ENCODE peak calls at places on chromosomes 4 and X, in eight cellular contexts. L, H, Y, Z, V, I, N and R are unnamed samples.

GRCh38 chr4:119735136-119735770 is 106.6 kb upstream of the PDE5A start:
- DNase-seq in I (no peak), Y (peak; percentile 52), N (peak; percentile 98), Z (no peak), V (no peak), L (no peak), H (no peak), R (no peak)

GRCh38 chrX:112513154-112513553 is 166.6 kb downstream of the LHFPL1 start:
- DNase-seq in N (no peak), V (no peak), Y (peak; percentile 59), I (no peak), H (peak; percentile 7), L (no peak), Z (no peak), R (no peak)

GRCh38 chr4:41256131-41256739 is 493 bp upstream of the UCHL1 start:
- DNase-seq in Z (no peak), L (no peak), Y (no peak), H (peak; percentile 17), V (no peak), I (no peak), N (peak; percentile 70), R (no peak)

GRCh38 chr4:18980516-18981233 is 959.1 kb upstream of the LCORL start:
- DNase-seq in Z (no peak), V (no peak), Y (peak; percentile 1), N (no peak), I (no peak), L (no peak), H (no peak), R (no peak)

GRCh38 chrX:83759872-83760271 is 101.1 kb upstream of the CYLC1 start:
- DNase-seq in N (no peak), H (no peak), I (peak; percentile 0), Z (no peak), V (peak; percentile 10), Y (peak; percentile 76), L (no peak), R (no peak)

GRCh38 chrX:118272237-118272636 is 73.7 kb upstream of the WDR44 start:
- DNase-seq in Z (no peak), L (no peak), I (no peak), Y (peak; percentile 42), H (no peak), N (peak; percentile 0), V (no peak), R (no peak)

GRCh38 chr4:40629401-40630334 is at the start of gene RBM47:
- DNase-seq in I (no peak), N (peak; percentile 58), H (peak; percentile 83), Z (peak; percentile 56), V (peak; percentile 67), L (peak; percentile 60), Y (peak; percentile 91), R (no peak)

GRCh38 chr4:10582059-10582686 is 102.4 kb downstream of the CLNK start:
- DNase-seq in H (no peak), Y (peak; percentile 69), V (peak; percentile 27), I (no peak), Z (peak; percentile 48), N (peak; percentile 66), L (peak; percentile 7), R (no peak)

GRCh38 chr4:114980932-114981693 is 132.3 kb downstream of the NDST4 start:
- DNase-seq in V (no peak), Z (no peak), I (no peak), H (no peak), L (no peak), Y (no peak), N (no peak), R (no peak)

GRCh38 chr4:54225671-54226398 is 3.3 kb upstream of the PDGFRA start:
- DNase-seq in N (peak; percentile 29), V (peak; percentile 41), I (no peak), H (peak; percentile 17), Y (no peak), L (peak; percentile 9), Z (peak; percentile 20), R (no peak)

GRCh38 chrX:1388651-1389050 is 3.3 kb downstream of the SLC25A6 start:
- DNase-seq in Y (no peak), I (no peak), L (no peak), V (no peak), Z (no peak), N (no peak), H (peak; percentile 4), R (no peak)

GRCh38 chr4:40446785-40447184 is 111.7 kb downstream of the CHRNA9 start:
- DNase-seq in Y (peak; percentile 68), Z (no peak), V (no peak), I (no peak), N (no peak), H (no peak), L (no peak), R (no peak)

GRCh38 chr4:165604181-165604580 is 225.4 kb downstream of the CPE start:
- DNase-seq in Z (no peak), I (no peak), N (no peak), L (no peak), Y (no peak), V (no peak), H (no peak), R (no peak)

GRCh38 chr4:80201326-80202151 is 4.2 kb downstream of the PRDM8 start:
- DNase-seq in V (no peak), Z (no peak), Y (no peak), I (no peak), L (peak; percentile 59), N (peak; percentile 65), H (peak; percentile 29), R (no peak)

GRCh38 chrX:111328858-111329257 is 58.6 kb upstream of the CAPN6 start:
- DNase-seq in Y (no peak), V (no peak), I (no peak), L (no peak), H (no peak), N (no peak), Z (no peak), R (no peak)

GRCh38 chr4:156889616-156890594 is 81.7 kb downstream of the PDGFC start:
- DNase-seq in H (no peak), Y (peak; percentile 71), I (no peak), Z (no peak), L (no peak), V (no peak), N (peak; percentile 59), R (no peak)

GRCh38 chr4:15007201-15007600 is 4.9 kb downstream of the CPEB2 start:
- DNase-seq in L (no peak), N (no peak), Z (no peak), V (no peak), H (no peak), Y (no peak), I (no peak), R (no peak)

GRCh38 chr4:2295535-2296442 is 33.9 kb upstream of the MXD4 start:
- DNase-seq in V (no peak), I (no peak), Z (no peak), N (no peak), Y (no peak), H (no peak), L (no peak), R (no peak)

GRCh38 chrX:105006103-105006502 is 214.4 kb downstream of the TEX13A start:
- DNase-seq in L (no peak), N (no peak), Y (no peak), H (no peak), V (no peak), I (no peak), Z (no peak), R (no peak)

GRCh38 chrX:13506574-13506973 is 62.8 kb upstream of the EGFL6 start:
- DNase-seq in H (peak; percentile 31), Y (peak; percentile 65), Z (peak; percentile 47), N (peak; percentile 50), L (peak; percentile 58), I (peak; percentile 22), V (peak; percentile 60), R (peak; percentile 10)

GRCh38 chr4:173135241-173135847 is 33.3 kb upstream of the GALNT7 start:
- DNase-seq in V (no peak), H (no peak), Z (no peak), N (peak; percentile 33), L (no peak), Y (peak; percentile 47), I (no peak), R (no peak)

GRCh38 chr4:94595880-94596483 is 144.2 kb downstream of the PDLIM5 start:
- DNase-seq in N (peak; percentile 64), Z (no peak), Y (peak; percentile 63), L (no peak), H (no peak), V (peak; percentile 48), I (peak; percentile 1), R (no peak)

GRCh38 chr4:182307746-182308145 is 64.5 kb downstream of the TENM3 start:
- DNase-seq in H (no peak), N (peak; percentile 98), V (no peak), I (peak; percentile 43), L (no peak), Z (no peak), Y (peak; percentile 97), R (no peak)

GRCh38 chrX:129932792-129933321 is 26.9 kb downstream of the UTP14A start:
- DNase-seq in N (peak; percentile 39), L (peak; percentile 20), H (peak; percentile 35), Z (peak; percentile 45), V (peak; percentile 24), Y (no peak), I (no peak), R (no peak)

GRCh38 chr4:172287112-172287511 is 473.9 kb downstream of the GALNTL6 start:
- DNase-seq in Z (no peak), L (no peak), I (no peak), N (no peak), Y (no peak), V (no peak), H (no peak), R (no peak)

GRCh38 chr4:156568479-156568878 is 403.1 kb downstream of the PDGFC start:
- DNase-seq in Z (no peak), Y (no peak), H (no peak), V (no peak), I (no peak), L (no peak), N (no peak), R (no peak)

GRCh38 chr4:146943691-146944375 is 1.8 kb downstream of the TTC29 start:
- DNase-seq in L (no peak), Y (no peak), Z (no peak), N (no peak), V (no peak), I (no peak), H (no peak), R (no peak)

GRCh38 chr4:19924761-19925160 is 326.9 kb upstream of the SLIT2 start:
- DNase-seq in H (no peak), I (no peak), L (no peak), N (peak; percentile 4), V (no peak), Y (peak; percentile 45), Z (no peak), R (no peak)

GRCh38 chr4:98828801-98829200 is 100.1 kb downstream of the EIF4E start:
- DNase-seq in L (peak; percentile 25), N (peak; percentile 25), H (peak; percentile 23), I (no peak), Z (no peak), V (no peak), Y (peak; percentile 42), R (no peak)

GRCh38 chr4:10200869-10201268 is 84.3 kb upstream of the WDR1 start:
- DNase-seq in Y (no peak), I (no peak), Z (no peak), H (no peak), V (no peak), L (no peak), N (no peak), R (no peak)

GRCh38 chr4:153471691-153472080 is 5.5 kb downstream of the TMEM131L start:
- DNase-seq in I (no peak), Z (no peak), Y (peak; percentile 55), H (no peak), N (no peak), L (peak; percentile 48), V (no peak), R (no peak)

GRCh38 chr4:88737304-88738015 is 39.8 kb upstream of the NAP1L5 start:
- DNase-seq in Z (no peak), N (no peak), L (peak; percentile 9), V (peak; percentile 24), Y (no peak), H (peak; percentile 20), I (peak; percentile 53), R (no peak)

GRCh38 chr4:122903766-122904165 is 18.6 kb downstream of the NUDT6 start:
- DNase-seq in H (no peak), V (no peak), Y (no peak), Z (no peak), I (no peak), N (no peak), L (no peak), R (no peak)

GRCh38 chr4:64897683-64898082 is 488.4 kb upstream of the TECRL start:
- DNase-seq in V (no peak), I (no peak), H (no peak), N (no peak), L (no peak), Z (no peak), Y (no peak), R (no peak)